ENCODE peak calls at places on chromosome X, in four cellular contexts. One of them, this sample, is unnamed.
A peak's percentile ranks its signal among the peaks of the same experiment; 100 is the strongest.

GRCh38 chrX:131783555-131784338 is 239.4 kb upstream of the STK26 start:
- DNase-seq in pancreas: no peak
- DNase-seq in suprapubic skin: peak; percentile 83
- DNase-seq in esophagus squamous epithelium: no peak
- DNase-seq in this sample: peak; percentile 88

GRCh38 chrX:41666251-41666650 is 22.5 kb upstream of the GPR34 start:
- DNase-seq in pancreas: no peak
- DNase-seq in suprapubic skin: no peak
- DNase-seq in esophagus squamous epithelium: no peak
- DNase-seq in this sample: peak; percentile 72

GRCh38 chrX:56738670-56739069 is 9.6 kb downstream of the NBDY start:
- DNase-seq in pancreas: no peak
- DNase-seq in suprapubic skin: no peak
- DNase-seq in esophagus squamous epithelium: no peak
- DNase-seq in this sample: no peak

GRCh38 chrX:1521459-1521956 is 15.5 kb downstream of the P2RY8 start:
- DNase-seq in pancreas: no peak
- DNase-seq in suprapubic skin: peak; percentile 43
- DNase-seq in esophagus squamous epithelium: peak; percentile 44
- DNase-seq in this sample: no peak

GRCh38 chrX:33126469-33126868 is 84.9 kb downstream of the DMD start:
- DNase-seq in pancreas: no peak
- DNase-seq in suprapubic skin: no peak
- DNase-seq in esophagus squamous epithelium: no peak
- DNase-seq in this sample: no peak

GRCh38 chrX:123720486-123720885 is 12.4 kb downstream of the THOC2 start:
- DNase-seq in pancreas: no peak
- DNase-seq in suprapubic skin: no peak
- DNase-seq in esophagus squamous epithelium: no peak
- DNase-seq in this sample: no peak

GRCh38 chrX:84258708-84259107 is 70.7 kb upstream of the RPS6KA6 start:
- DNase-seq in pancreas: no peak
- DNase-seq in suprapubic skin: no peak
- DNase-seq in esophagus squamous epithelium: no peak
- DNase-seq in this sample: no peak

GRCh38 chrX:21373637-21374162 is 518 bp upstream of the CNKSR2 start:
- DNase-seq in pancreas: peak; percentile 86
- DNase-seq in suprapubic skin: peak; percentile 68
- DNase-seq in esophagus squamous epithelium: no peak
- DNase-seq in this sample: no peak

GRCh38 chrX:15167826-15168225 is 102.1 kb downstream of the ASB9 start:
- DNase-seq in pancreas: no peak
- DNase-seq in suprapubic skin: no peak
- DNase-seq in esophagus squamous epithelium: no peak
- DNase-seq in this sample: no peak

GRCh38 chrX:102651968-102652744 is 873 bp downstream of the GPRASP1 start:
- DNase-seq in pancreas: no peak
- DNase-seq in suprapubic skin: no peak
- DNase-seq in esophagus squamous epithelium: no peak
- DNase-seq in this sample: peak; percentile 59

GRCh38 chrX:140507223-140507981 is 2.5 kb upstream of the SOX3 start:
- DNase-seq in pancreas: peak; percentile 58
- DNase-seq in suprapubic skin: no peak
- DNase-seq in esophagus squamous epithelium: no peak
- DNase-seq in this sample: no peak

GRCh38 chrX:97211070-97211469 is 327.4 kb downstream of the RPA4 start:
- DNase-seq in pancreas: no peak
- DNase-seq in suprapubic skin: no peak
- DNase-seq in esophagus squamous epithelium: no peak
- DNase-seq in this sample: no peak

GRCh38 chrX:103716967-103717366 is 6.3 kb downstream of the TMEM31 start:
- DNase-seq in pancreas: no peak
- DNase-seq in suprapubic skin: no peak
- DNase-seq in esophagus squamous epithelium: no peak
- DNase-seq in this sample: peak; percentile 59

GRCh38 chrX:108426262-108426661 is 12.0 kb downstream of the COL4A6 start:
- DNase-seq in pancreas: no peak
- DNase-seq in suprapubic skin: no peak
- DNase-seq in esophagus squamous epithelium: no peak
- DNase-seq in this sample: no peak

GRCh38 chrX:123884809-123885408 is 25.1 kb downstream of the XIAP start:
- DNase-seq in pancreas: no peak
- DNase-seq in suprapubic skin: no peak
- DNase-seq in esophagus squamous epithelium: no peak
- DNase-seq in this sample: peak; percentile 77

GRCh38 chrX:52426810-52427209 is 58.0 kb downstream of the XAGE2 start:
- DNase-seq in pancreas: no peak
- DNase-seq in suprapubic skin: no peak
- DNase-seq in esophagus squamous epithelium: no peak
- DNase-seq in this sample: no peak

GRCh38 chrX:68398286-68398685 is 35.0 kb downstream of the OPHN1 start:
- DNase-seq in pancreas: no peak
- DNase-seq in suprapubic skin: no peak
- DNase-seq in esophagus squamous epithelium: no peak
- DNase-seq in this sample: no peak

GRCh38 chrX:68403522-68403921 is 29.8 kb downstream of the OPHN1 start:
- DNase-seq in pancreas: no peak
- DNase-seq in suprapubic skin: no peak
- DNase-seq in esophagus squamous epithelium: no peak
- DNase-seq in this sample: no peak

GRCh38 chrX:68402094-68402493 is 31.2 kb downstream of the OPHN1 start:
- DNase-seq in pancreas: no peak
- DNase-seq in suprapubic skin: no peak
- DNase-seq in esophagus squamous epithelium: no peak
- DNase-seq in this sample: no peak

DNA sequence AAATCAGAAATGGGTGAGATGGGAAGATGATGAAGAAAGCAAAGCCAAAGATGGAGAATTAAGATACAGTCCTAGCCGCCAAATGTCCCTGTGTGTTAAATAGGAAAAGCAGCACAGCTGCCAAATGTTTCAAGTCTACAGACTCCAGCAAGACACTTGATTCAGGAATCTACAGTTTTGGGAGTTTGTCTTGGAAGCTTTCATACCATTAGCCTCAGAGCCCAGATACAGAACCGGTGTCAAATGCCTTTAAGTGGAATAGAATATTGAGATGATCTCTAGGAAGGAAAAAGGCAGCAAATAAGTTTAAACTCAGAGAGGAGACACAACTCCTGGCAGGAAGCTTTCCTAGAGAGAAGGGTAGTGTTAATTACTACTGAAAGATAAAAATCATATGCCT is 30.2 kb downstream of the OPHN1 start:
- DNase-seq in pancreas: no peak
- DNase-seq in suprapubic skin: no peak
- DNase-seq in esophagus squamous epithelium: no peak
- DNase-seq in this sample: no peak
- H3K4me3 ChIP-seq in pancreas: no peak overlapping the region
- H3K4me3 ChIP-seq in suprapubic skin: no peak overlapping the region
- H3K4me3 ChIP-seq in esophagus squamous epithelium: no peak overlapping the region
- H3K4me3 ChIP-seq in this sample: no peak overlapping the region

DNA sequence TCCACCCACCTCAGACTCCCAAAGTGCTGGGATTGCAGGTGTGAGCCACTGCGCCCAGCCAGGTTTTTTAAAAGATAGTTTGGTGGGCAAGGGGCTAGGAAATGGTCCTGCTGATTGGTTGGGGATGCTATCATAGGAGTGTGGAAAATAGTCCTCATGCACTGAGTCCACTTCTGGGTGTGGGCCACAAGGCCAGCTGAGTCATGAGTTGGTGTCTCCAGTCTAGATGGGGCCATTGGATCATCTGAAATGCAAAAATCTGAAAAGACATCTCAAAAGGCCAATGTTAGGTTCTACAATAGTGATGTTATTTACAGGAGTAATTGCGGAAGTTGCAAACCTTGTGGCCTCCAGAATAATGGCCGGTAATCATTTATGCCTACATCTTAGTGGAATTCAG is 221.1 kb downstream of the ZNF674 start:
- DNase-seq in pancreas: no peak
- DNase-seq in suprapubic skin: no peak
- DNase-seq in esophagus squamous epithelium: no peak
- DNase-seq in this sample: no peak
- H3K4me1 ChIP-seq in pancreas: peaks cover 4% of the 10 kb centered on the region
- H3K4me1 ChIP-seq in suprapubic skin: peaks cover 23% of the 10 kb centered on the region
- H3K4me1 ChIP-seq in esophagus squamous epithelium: no peaks in the 10 kb centered on the region
- H3K4me1 ChIP-seq in this sample: peaks cover 15% of the 10 kb centered on the region

GRCh38 chrX:134202561-134202960 is 34.4 kb upstream of the CCDC160 start:
- DNase-seq in pancreas: no peak
- DNase-seq in suprapubic skin: no peak
- DNase-seq in esophagus squamous epithelium: no peak
- DNase-seq in this sample: no peak
- H3K9me3 ChIP-seq in pancreas: no peaks in the 10 kb centered on the region
- H3K9me3 ChIP-seq in suprapubic skin: no peaks in the 10 kb centered on the region
- H3K9me3 ChIP-seq in esophagus squamous epithelium: no peaks in the 10 kb centered on the region
- H3K9me3 ChIP-seq in this sample: peaks cover 40% of the 10 kb centered on the region

GRCh38 chrX:137032378-137032694 is 1.5 kb downstream of the GPR101 start:
- DNase-seq in pancreas: no peak
- DNase-seq in suprapubic skin: no peak
- DNase-seq in esophagus squamous epithelium: no peak
- DNase-seq in this sample: no peak
- H3K4me3 ChIP-seq in pancreas: no peak overlapping the region
- H3K4me3 ChIP-seq in suprapubic skin: peak overlapping the region; percentile 38
- H3K4me3 ChIP-seq in esophagus squamous epithelium: peak overlapping the region; percentile 21
- H3K4me3 ChIP-seq in this sample: peak overlapping the region; percentile 73

GRCh38 chrX:150451953-150452352 is 88.8 kb downstream of the MAMLD1 start:
- DNase-seq in pancreas: no peak
- DNase-seq in suprapubic skin: no peak
- DNase-seq in esophagus squamous epithelium: no peak
- DNase-seq in this sample: no peak
- H3K4me1 ChIP-seq in pancreas: no peaks in the 10 kb centered on the region
- H3K4me1 ChIP-seq in suprapubic skin: no peaks in the 10 kb centered on the region
- H3K4me1 ChIP-seq in esophagus squamous epithelium: no peaks in the 10 kb centered on the region
- H3K4me1 ChIP-seq in this sample: no peaks in the 10 kb centered on the region

This sample was measured in adipocyte.